ENCODE peak calls at places on chromosome 1, in six cellular contexts. One of them, this sample, is unnamed. For H3K36me3, the result is how much of the 10 kb centered on the place peaks cover.

GRCh38 chr1:58626293-58626692 is 49.2 kb upstream of the TACSTD2 start:
- DNase-seq in mesendoderm: no peak
- DNase-seq in neuronal stem cell: no peak
- DNase-seq in IMR-90: no peak
- DNase-seq in H1: no peak
- DNase-seq in trophoblast cell: no peak
- DNase-seq in this sample: no peak

GRCh38 chr1:154433161-154433681 is 28.1 kb downstream of the IL6R start:
- DNase-seq in neuronal stem cell: no peak
- DNase-seq in trophoblast cell: peak
- DNase-seq in H1: no peak
- DNase-seq in mesendoderm: no peak
- DNase-seq in IMR-90: no peak
- DNase-seq in this sample: peak

GRCh38 chr1:75855010-75855409 is 58.3 kb downstream of the MSH4 start:
- DNase-seq in H1: no peak
- DNase-seq in IMR-90: peak
- DNase-seq in trophoblast cell: peak
- DNase-seq in mesendoderm: no peak
- DNase-seq in neuronal stem cell: no peak
- DNase-seq in this sample: peak

GRCh38 chr1:32372149-32372756 is 9.9 kb downstream of the TSSK3 start:
- DNase-seq in trophoblast cell: no peak
- DNase-seq in H1: no peak
- DNase-seq in IMR-90: no peak
- DNase-seq in neuronal stem cell: no peak
- DNase-seq in mesendoderm: no peak
- DNase-seq in this sample: peak

GRCh38 chr1:108565081-108565480 is 5.2 kb downstream of the EEIG2 start:
- DNase-seq in H1: no peak
- DNase-seq in mesendoderm: no peak
- DNase-seq in neuronal stem cell: no peak
- DNase-seq in trophoblast cell: no peak
- DNase-seq in IMR-90: no peak
- DNase-seq in this sample: no peak

GRCh38 chr1:89780721-89781120 is 40.1 kb upstream of the LRRC8D start:
- DNase-seq in IMR-90: peak
- DNase-seq in mesendoderm: peak
- DNase-seq in neuronal stem cell: no peak
- DNase-seq in H1: no peak
- DNase-seq in trophoblast cell: peak
- DNase-seq in this sample: peak

GRCh38 chr1:155022136-155022926 is 11.2 kb downstream of the DCST2 start:
- DNase-seq in mesendoderm: peak
- DNase-seq in IMR-90: no peak
- DNase-seq in neuronal stem cell: no peak
- DNase-seq in H1: no peak
- DNase-seq in trophoblast cell: peak
- DNase-seq in this sample: no peak

GRCh38 chr1:210482936-210483642 is 154.4 kb downstream of the HHAT start:
- DNase-seq in neuronal stem cell: no peak
- DNase-seq in trophoblast cell: no peak
- DNase-seq in H1: no peak
- DNase-seq in mesendoderm: no peak
- DNase-seq in IMR-90: no peak
- DNase-seq in this sample: no peak

GRCh38 chr1:79704067-79704466 is 697.5 kb upstream of the ADGRL4 start:
- DNase-seq in mesendoderm: no peak
- DNase-seq in IMR-90: no peak
- DNase-seq in trophoblast cell: no peak
- DNase-seq in H1: no peak
- DNase-seq in neuronal stem cell: no peak
- DNase-seq in this sample: no peak

GRCh38 chr1:6166221-6166620 is 13.9 kb downstream of the CHD5 start:
- DNase-seq in IMR-90: no peak
- DNase-seq in neuronal stem cell: no peak
- DNase-seq in trophoblast cell: no peak
- DNase-seq in H1: no peak
- DNase-seq in mesendoderm: no peak
- DNase-seq in this sample: no peak

GRCh38 chr1:24727490-24728214 is 17.6 kb upstream of the CLIC4 start:
- DNase-seq in IMR-90: peak
- DNase-seq in trophoblast cell: peak
- DNase-seq in H1: no peak
- DNase-seq in mesendoderm: no peak
- DNase-seq in neuronal stem cell: no peak
- DNase-seq in this sample: peak

GRCh38 chr1:114715952-114716303 is 643 bp downstream of the NRAS start:
- DNase-seq in IMR-90: no peak
- DNase-seq in neuronal stem cell: no peak
- DNase-seq in H1: no peak
- DNase-seq in trophoblast cell: no peak
- DNase-seq in mesendoderm: no peak
- DNase-seq in this sample: no peak

GRCh38 chr1:11012260-11013159 is at the start of gene TARDBP:
- DNase-seq in trophoblast cell: peak
- DNase-seq in IMR-90: peak
- DNase-seq in H1: peak
- DNase-seq in mesendoderm: peak
- DNase-seq in neuronal stem cell: peak
- DNase-seq in this sample: peak
- H2BK5ac ChIP-seq in trophoblast cell: peak
- H2BK5ac ChIP-seq in IMR-90: peak
- H2BK5ac ChIP-seq in H1: peak
- H2BK5ac ChIP-seq in mesendoderm: peak
- H2BK5ac ChIP-seq in neuronal stem cell: no peak
- H2BK5ac ChIP-seq in this sample: peak

DNA sequence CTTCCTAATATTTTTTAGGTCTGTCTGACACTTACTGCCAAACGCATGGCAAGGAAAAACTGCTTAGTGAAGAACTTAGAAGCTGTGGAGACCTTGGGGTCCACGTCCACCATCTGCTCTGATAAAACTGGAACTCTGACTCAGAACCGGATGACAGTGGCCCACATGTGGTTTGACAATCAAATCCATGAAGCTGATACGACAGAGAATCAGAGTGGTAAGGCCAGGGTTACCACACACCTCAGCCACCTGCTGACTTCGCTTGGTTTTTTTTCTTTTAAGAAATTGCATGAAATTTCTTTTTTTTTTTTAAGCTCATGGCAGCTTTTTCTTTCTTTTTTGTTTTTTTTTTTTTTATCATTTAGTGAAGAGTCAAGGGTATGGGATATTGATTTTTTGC is 17.2 kb downstream of the ATP1A1 start:
- DNase-seq in IMR-90: no peak
- DNase-seq in trophoblast cell: no peak
- DNase-seq in mesendoderm: no peak
- DNase-seq in neuronal stem cell: no peak
- DNase-seq in H1: no peak
- DNase-seq in this sample: no peak
- H3K36me3 ChIP-seq in IMR-90: half or more
- H3K36me3 ChIP-seq in trophoblast cell: half or more
- H3K36me3 ChIP-seq in mesendoderm: under half
- H3K36me3 ChIP-seq in neuronal stem cell: half or more
- H3K36me3 ChIP-seq in H1: half or more
- H3K36me3 ChIP-seq in this sample: half or more

DNA sequence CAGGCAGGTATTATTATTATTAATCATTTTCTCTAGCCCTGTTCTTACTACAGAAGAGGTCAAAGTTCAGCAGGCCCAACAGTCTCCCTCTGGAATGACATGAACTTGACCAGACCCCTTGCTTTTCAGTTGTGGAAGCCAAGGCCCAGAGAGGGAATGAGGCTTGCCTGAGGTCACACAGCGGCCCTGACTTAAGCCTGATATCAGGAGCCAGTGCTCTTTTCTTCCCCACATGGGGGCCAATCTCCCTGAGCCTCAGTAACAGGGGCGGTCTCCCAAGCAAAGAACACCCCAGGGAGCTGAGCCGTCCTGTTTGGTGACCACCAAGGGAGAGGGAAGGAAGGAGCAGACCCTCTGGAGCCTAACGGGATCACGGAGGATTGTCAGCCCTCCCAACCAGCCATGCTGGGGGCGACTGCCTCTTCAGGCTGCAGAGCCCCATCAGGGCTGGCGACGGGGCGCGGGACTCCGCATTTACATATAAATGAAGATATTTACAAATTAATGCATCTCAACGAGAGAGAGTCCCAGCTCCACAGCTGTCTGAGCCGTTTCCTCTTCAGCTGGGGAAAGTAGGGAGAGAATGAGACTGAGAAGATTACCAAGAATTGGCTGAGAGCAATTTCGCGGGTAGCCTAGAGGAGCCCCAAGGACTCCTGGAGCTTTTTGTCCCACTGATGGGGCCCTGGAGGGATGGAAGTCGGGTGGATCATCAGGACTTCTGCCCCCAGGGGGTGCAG is 186.1 kb upstream of the KLHDC7A start:
- DNase-seq in H1: peak
- DNase-seq in neuronal stem cell: no peak
- DNase-seq in mesendoderm: peak
- DNase-seq in IMR-90: no peak
- DNase-seq in trophoblast cell: no peak
- DNase-seq in this sample: no peak
- H2BK5ac ChIP-seq in H1: peak
- H2BK5ac ChIP-seq in neuronal stem cell: no peak
- H2BK5ac ChIP-seq in mesendoderm: peak
- H2BK5ac ChIP-seq in IMR-90: no peak
- H2BK5ac ChIP-seq in trophoblast cell: no peak
- H2BK5ac ChIP-seq in this sample: no peak

GRCh38 chr1:37255111-37255795 is 219.1 kb upstream of the ZC3H12A start:
- DNase-seq in neuronal stem cell: peak
- DNase-seq in mesendoderm: peak
- DNase-seq in IMR-90: no peak
- DNase-seq in trophoblast cell: peak
- DNase-seq in H1: peak
- DNase-seq in this sample: no peak
- H3K36me3 ChIP-seq in neuronal stem cell: under half
- H3K36me3 ChIP-seq in mesendoderm: under half
- H3K36me3 ChIP-seq in IMR-90: under half
- H3K36me3 ChIP-seq in trophoblast cell: under half
- H3K36me3 ChIP-seq in H1: under half
- H3K36me3 ChIP-seq in this sample: under half

DNA sequence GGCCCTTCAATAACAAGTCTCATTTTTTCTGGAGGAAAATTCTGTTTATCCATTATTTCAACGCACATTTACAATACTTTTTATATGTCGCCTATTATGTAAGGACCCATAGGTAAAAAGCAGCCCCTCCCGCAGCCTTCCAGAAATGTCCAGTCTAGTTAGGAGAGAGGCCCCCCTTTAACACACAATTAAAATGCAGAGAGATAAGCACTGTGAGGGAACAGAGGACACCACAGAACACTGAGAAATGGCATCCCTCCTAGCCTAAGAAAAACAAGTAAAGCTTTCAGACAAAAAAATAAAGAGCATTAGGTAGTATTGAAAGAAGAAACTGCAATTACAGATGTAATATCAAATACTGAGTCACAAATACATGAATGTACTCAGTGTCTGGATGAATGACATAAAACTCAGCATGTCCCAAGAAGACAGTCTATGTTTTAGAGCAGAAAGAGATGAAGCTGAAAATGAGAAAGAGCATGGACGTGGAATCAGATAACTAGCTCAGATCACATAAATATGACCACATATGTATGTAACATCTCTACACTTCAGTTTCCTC is 62.9 kb downstream of the DAB1 start:
- DNase-seq in H1: no peak
- DNase-seq in mesendoderm: no peak
- DNase-seq in neuronal stem cell: no peak
- DNase-seq in IMR-90: no peak
- DNase-seq in trophoblast cell: no peak
- DNase-seq in this sample: no peak
- H2BK5ac ChIP-seq in H1: no peak
- H2BK5ac ChIP-seq in mesendoderm: no peak
- H2BK5ac ChIP-seq in neuronal stem cell: no peak
- H2BK5ac ChIP-seq in IMR-90: no peak
- H2BK5ac ChIP-seq in trophoblast cell: no peak
- H2BK5ac ChIP-seq in this sample: no peak

GRCh38 chr1:226382030-226382429 is 25.9 kb downstream of the PARP1 start:
- DNase-seq in IMR-90: no peak
- DNase-seq in H1: no peak
- DNase-seq in neuronal stem cell: no peak
- DNase-seq in trophoblast cell: no peak
- DNase-seq in mesendoderm: no peak
- DNase-seq in this sample: no peak
- H3K36me3 ChIP-seq in IMR-90: half or more
- H3K36me3 ChIP-seq in H1: half or more
- H3K36me3 ChIP-seq in neuronal stem cell: half or more
- H3K36me3 ChIP-seq in trophoblast cell: half or more
- H3K36me3 ChIP-seq in mesendoderm: under half
- H3K36me3 ChIP-seq in this sample: half or more

DNA sequence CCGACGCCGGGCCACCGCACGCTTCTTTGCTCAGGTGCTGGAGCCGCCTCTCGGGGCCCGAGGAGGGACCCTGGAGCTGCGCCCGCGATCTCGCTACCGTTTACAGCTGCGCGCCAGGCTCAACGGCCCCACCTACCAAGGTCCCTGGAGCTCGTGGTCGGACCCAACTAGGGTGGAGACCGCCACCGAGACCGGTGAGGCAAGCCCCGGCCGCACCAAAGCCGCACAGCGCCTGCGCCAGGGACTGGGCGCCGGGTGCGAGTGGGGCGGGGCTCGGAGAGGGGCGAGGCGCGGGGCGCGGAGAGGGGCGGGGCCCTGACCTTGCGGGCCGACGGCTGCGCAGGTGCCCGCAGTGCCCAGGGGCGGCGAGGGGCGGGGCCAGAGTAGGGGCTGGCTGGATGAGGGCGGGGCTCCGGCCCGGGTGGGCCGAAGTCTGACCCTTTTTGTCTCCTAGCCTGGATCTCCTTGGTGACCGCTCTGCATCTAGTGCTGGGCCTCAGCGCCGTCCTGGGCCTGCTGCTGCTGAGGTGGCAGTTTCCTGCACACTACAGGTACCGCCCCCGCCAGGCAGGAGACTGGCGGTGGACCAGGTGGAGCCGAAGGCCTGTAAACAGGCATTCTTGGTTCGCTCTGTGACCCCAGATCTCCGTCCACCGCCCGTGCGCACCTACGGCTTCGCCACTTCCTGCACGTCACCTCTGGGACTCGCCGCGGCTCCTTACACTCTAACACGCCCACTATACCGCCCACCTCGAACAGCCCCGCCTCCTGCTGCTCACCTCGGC is 9.8 kb upstream of the CDC20 start:
- DNase-seq in trophoblast cell: peak
- DNase-seq in mesendoderm: peak
- DNase-seq in neuronal stem cell: peak
- DNase-seq in H1: peak
- DNase-seq in IMR-90: no peak
- DNase-seq in this sample: peak
- H2BK5ac ChIP-seq in trophoblast cell: peak
- H2BK5ac ChIP-seq in mesendoderm: peak
- H2BK5ac ChIP-seq in neuronal stem cell: peak
- H2BK5ac ChIP-seq in H1: peak
- H2BK5ac ChIP-seq in IMR-90: peak
- H2BK5ac ChIP-seq in this sample: peak